ENCODE peak calls at places on chromosomes 4 and X, in ten cellular contexts. U is CD8-positive, alpha-beta memory T cell; Q is AG04449; P is right cardiac atrium; L is lower lobe of right lung; H is stomach; I is GM23248; Z is mesendoderm; F is cardiac muscle cell; M is heart right ventricle. V is an unnamed sample.

GRCh38 chr4:129358571-129358970 is 262.6 kb downstream of the C4orf33 start:
- DNase-seq in F (no peak), Z (peak), U (no peak), H (no peak), P (no peak), I (peak), L (no peak), M (no peak), Q (peak), V (no peak)

GRCh38 chrX:150871341-150871811 is 27.1 kb downstream of the CD99L2 start:
- DNase-seq in Q (no peak), U (no peak), L (no peak), Z (no peak), H (no peak), P (no peak), I (no peak), F (no peak), M (no peak), V (no peak)

GRCh38 chrX:3167771-3168170 is 126.5 kb downstream of the ARSF start:
- DNase-seq in P (no peak), M (no peak), Z (no peak), U (no peak), L (no peak), H (no peak), Q (no peak), F (no peak), I (no peak), V (no peak)

GRCh38 chr4:150126880-150127236 is 48.6 kb downstream of the DCLK2 start:
- DNase-seq in L (no peak), Q (no peak), I (peak), M (no peak), Z (no peak), P (no peak), H (no peak), F (no peak), U (no peak), V (no peak)

GRCh38 chr4:13415068-13415785 is 68.9 kb downstream of the RAB28 start:
- DNase-seq in I (no peak), U (no peak), Q (no peak), H (no peak), M (peak), P (peak), F (no peak), Z (no peak), L (peak), V (no peak)

GRCh38 chrX:97446298-97446882 is 562.7 kb downstream of the RPA4 start:
- DNase-seq in L (no peak), M (no peak), F (no peak), Z (no peak), H (no peak), U (no peak), P (no peak), Q (no peak), I (peak), V (no peak)

GRCh38 chr4:112526061-112526460 is 10.1 kb upstream of the NEUROG2 start:
- DNase-seq in Q (peak), U (no peak), Z (no peak), L (no peak), F (no peak), H (no peak), M (no peak), P (no peak), I (peak), V (no peak)

GRCh38 chrX:37437160-37437559 is 88.0 kb downstream of the PRRG1 start:
- DNase-seq in P (no peak), Q (no peak), M (no peak), Z (no peak), L (no peak), F (no peak), H (no peak), U (no peak), I (no peak), V (no peak)

GRCh38 chr4:97987019-97987648 is 156.1 kb downstream of the STPG2 start:
- DNase-seq in U (no peak), L (no peak), H (no peak), Q (no peak), F (peak), P (no peak), Z (peak), I (peak), M (no peak), V (peak)

GRCh38 chr4:7266525-7267292 is 74.4 kb downstream of the SORCS2 start:
- DNase-seq in F (no peak), M (no peak), P (no peak), I (peak), L (no peak), U (no peak), H (no peak), Z (peak), Q (peak), V (no peak)

GRCh38 chr4:48138936-48139335 is 4.9 kb upstream of the TXK start:
- DNase-seq in U (no peak), H (no peak), Z (no peak), M (no peak), Q (no peak), L (no peak), F (no peak), I (no peak), P (no peak), V (no peak)

GRCh38 chr4:5708171-5708828 is at the start of gene EVC2:
- DNase-seq in Z (peak), I (peak), M (peak), L (peak), F (peak), H (peak), P (peak), Q (no peak), U (peak), V (peak)
- H3K4me3 ChIP-seq in Z (peak), I (peak), M (peak), L (peak), F (peak), H (peak), P (peak), Q (peak), U (no peak), V (peak)

DNA sequence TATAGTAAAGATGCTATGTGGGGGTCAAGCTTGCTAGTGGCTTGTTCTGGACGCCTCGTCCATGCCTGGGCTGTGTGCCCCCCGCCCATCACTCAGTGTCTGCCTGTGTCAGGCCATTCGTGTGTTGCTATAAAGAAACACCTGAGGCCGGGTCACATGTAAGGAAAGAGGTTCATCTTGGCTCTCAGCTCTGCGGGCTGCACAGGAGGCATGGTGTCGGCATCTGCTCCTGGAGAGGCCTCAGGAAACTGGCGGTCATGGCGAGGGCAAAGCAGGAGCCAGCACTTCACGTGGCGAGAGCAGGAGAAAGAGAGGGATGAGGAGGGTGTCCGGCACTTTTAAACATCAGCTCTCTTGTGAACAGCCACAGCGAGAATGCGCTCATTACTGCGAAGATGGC is 25.2 kb downstream of the PIGG start:
- DNase-seq in M (no peak), Z (no peak), H (no peak), L (no peak), U (no peak), Q (no peak), P (no peak), F (no peak), I (no peak), V (no peak)
- H3K4me3 ChIP-seq in M (no peak), Z (no peak), H (no peak), L (no peak), U (no peak), Q (no peak), P (no peak), F (no peak), I (no peak), V (no peak)

GRCh38 chr4:104491396-104491821 is 3.3 kb downstream of the CXXC4 start:
- DNase-seq in Q (no peak), P (peak), L (peak), H (peak), Z (peak), I (peak), M (peak), F (peak), U (peak), V (peak)

GRCh38 chr4:104491826-104492771 is 2.6 kb downstream of the CXXC4 start:
- DNase-seq in H (no peak), Q (no peak), P (peak), I (peak), Z (peak), F (peak), L (no peak), M (no peak), U (no peak), V (peak)

GRCh38 chr4:104494822-104495559 is at the start of gene CXXC4:
- DNase-seq in I (peak), F (peak), Q (no peak), P (peak), Z (peak), L (peak), U (peak), H (peak), M (peak), V (peak)

GRCh38 chr4:104494161-104494560 is 533 bp downstream of the CXXC4 start:
- DNase-seq in M (no peak), F (no peak), H (no peak), L (no peak), P (no peak), I (peak), Q (no peak), U (no peak), Z (no peak), V (peak)

DNA sequence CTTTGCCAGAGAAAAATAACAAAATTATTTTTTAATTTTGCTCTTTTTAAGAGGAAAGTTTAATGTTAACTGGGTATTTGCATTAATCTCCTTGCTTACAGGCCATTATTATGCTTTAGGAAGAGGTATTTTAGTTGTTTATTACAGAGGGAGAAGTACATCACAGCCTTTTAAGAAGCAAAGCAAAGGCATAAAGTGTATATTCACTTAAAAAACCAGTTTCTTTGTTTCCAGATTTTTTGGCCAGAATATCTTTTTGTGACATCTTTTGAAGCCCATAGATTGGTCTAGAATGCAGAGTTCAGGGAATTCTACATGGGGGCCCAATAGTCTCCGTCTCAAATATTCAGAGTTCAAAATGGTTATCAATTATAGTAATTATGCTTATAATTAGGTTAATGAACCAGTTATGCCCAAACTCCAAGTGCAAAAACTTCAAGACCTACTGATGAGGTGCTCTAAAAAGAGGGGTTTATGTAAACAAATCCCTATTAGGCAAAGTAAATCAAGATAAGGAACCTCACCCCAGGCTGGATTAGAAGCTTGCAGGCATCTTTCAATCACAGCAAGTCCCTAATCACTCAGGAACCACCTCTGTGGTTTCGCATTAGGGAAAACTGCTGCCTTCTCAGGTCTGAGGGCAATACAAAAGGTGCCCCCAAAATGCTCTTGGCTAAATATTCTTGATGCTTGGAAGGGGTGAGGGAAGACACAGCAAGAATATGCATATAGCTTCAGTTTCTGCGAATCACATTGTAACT is 1.4 kb downstream of the CXXC4 start:
- DNase-seq in U (no peak), F (peak), M (no peak), P (no peak), I (no peak), Z (peak), L (no peak), Q (no peak), H (no peak), V (peak)
- H3K4me3 ChIP-seq in U (no peak), F (peak), M (peak), P (peak), I (no peak), Z (no peak), L (no peak), Q (no peak), H (no peak), V (peak)

GRCh38 chrX:136198010-136198409 is 50.7 kb downstream of the FHL1 start:
- DNase-seq in H (no peak), L (no peak), I (no peak), P (no peak), Q (no peak), U (no peak), F (no peak), M (no peak), Z (no peak), V (no peak)
- H3K4me3 ChIP-seq in H (no peak), L (no peak), I (no peak), P (peak), Q (peak), U (no peak), F (no peak), M (peak), Z (no peak), V (no peak)

DNA sequence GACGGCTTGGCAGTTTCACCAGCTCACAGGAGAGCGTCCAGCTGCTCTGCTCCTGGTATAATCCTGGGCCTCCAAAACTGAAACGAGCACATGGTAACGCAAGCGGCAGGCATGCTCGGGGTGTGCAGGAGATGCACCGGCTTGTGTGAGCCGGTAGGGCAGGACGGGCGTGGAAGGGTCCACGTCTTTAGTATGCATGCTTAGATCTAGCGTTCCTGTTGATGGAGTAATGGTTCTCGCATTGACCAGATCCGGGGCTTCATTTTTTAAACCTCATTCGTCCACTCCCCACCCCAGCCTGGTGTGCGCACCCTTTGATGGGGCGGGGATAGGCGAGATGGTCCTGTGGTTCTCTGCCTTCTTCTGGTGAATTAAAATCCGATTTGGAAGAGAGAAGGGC is 39.7 kb downstream of the FAM149A start:
- DNase-seq in F (peak), P (peak), U (no peak), I (peak), L (no peak), H (no peak), M (no peak), Q (no peak), Z (peak), V (peak)
- H3K4me3 ChIP-seq in F (peak), P (peak), U (no peak), I (peak), L (peak), H (peak), M (peak), Q (peak), Z (peak), V (peak)

GRCh38 chrX:154327026-154327820 is 31.6 kb downstream of the TKTL1 start:
- DNase-seq in I (peak), H (no peak), Z (no peak), F (no peak), Q (no peak), P (no peak), L (no peak), U (no peak), M (no peak), V (no peak)
- H3K4me3 ChIP-seq in I (no peak), H (no peak), Z (no peak), F (no peak), Q (no peak), P (no peak), L (no peak), U (peak), M (no peak), V (no peak)

V was measured in neural progenitor cell.